ENCODE peak calls at places on chromosomes 5 and 9, in five cellular contexts. X, T, O, S and G are unnamed samples.

GRCh38 chr9:91681461-91682305 is 258.1 kb upstream of the NFIL3 start:
- DNase-seq in X (peak; percentile 85), T (peak; percentile 62), O (peak; percentile 58), S (peak; percentile 71), G (peak; percentile 95)

GRCh38 chr9:88197781-88198345 is 59.6 kb upstream of the SPATA31C2 start:
- DNase-seq in X (peak; percentile 69), T (no peak), O (peak; percentile 34), S (peak; percentile 99), G (no peak)

GRCh38 chr5:159734366-159734765 is 181.9 kb upstream of the ADRA1B start:
- DNase-seq in X (no peak), T (no peak), O (no peak), S (no peak), G (no peak)

GRCh38 chr5:1926471-1927341 is 44.0 kb upstream of the IRX4 start:
- DNase-seq in X (no peak), T (no peak), O (no peak), S (no peak), G (no peak)

GRCh38 chr5:141869514-141869913 is 8.7 kb downstream of the PCDH1 start:
- DNase-seq in X (no peak), T (peak; percentile 13), O (no peak), S (no peak), G (no peak)

GRCh38 chr9:115109486-115109885 is 8.5 kb downstream of the TNC start:
- DNase-seq in X (peak; percentile 60), T (no peak), O (peak; percentile 48), S (peak; percentile 82), G (no peak)

GRCh38 chr9:89635007-89635742 is 30.4 kb downstream of the GADD45G start:
- DNase-seq in X (peak; percentile 77), T (no peak), O (peak; percentile 11), S (peak; percentile 47), G (no peak)

GRCh38 chr9:36858805-36859375 is 175.2 kb downstream of the PAX5 start:
- DNase-seq in X (no peak), T (no peak), O (no peak), S (no peak), G (peak; percentile 67)

GRCh38 chr9:10268500-10269485 is 344.0 kb downstream of the PTPRD start:
- DNase-seq in X (peak; percentile 50), T (no peak), O (peak; percentile 77), S (no peak), G (no peak)

GRCh38 chr9:120413121-120414048 is 166.6 kb downstream of the CDK5RAP2 start:
- DNase-seq in X (no peak), T (no peak), O (no peak), S (no peak), G (no peak)

GRCh38 chr9:121776739-121777637 is 125.6 kb downstream of the DAB2IP start:
- DNase-seq in X (no peak), T (no peak), O (no peak), S (no peak), G (no peak)

GRCh38 chr5:66129184-66129583 is 14.9 kb upstream of the SREK1 start:
- DNase-seq in X (no peak), T (no peak), O (no peak), S (no peak), G (no peak)
- H3K4me3 ChIP-seq in X (no peak overlapping the region), T (no peak overlapping the region), O (no peak overlapping the region), S (no peak overlapping the region), G (no peak overlapping the region)

DNA sequence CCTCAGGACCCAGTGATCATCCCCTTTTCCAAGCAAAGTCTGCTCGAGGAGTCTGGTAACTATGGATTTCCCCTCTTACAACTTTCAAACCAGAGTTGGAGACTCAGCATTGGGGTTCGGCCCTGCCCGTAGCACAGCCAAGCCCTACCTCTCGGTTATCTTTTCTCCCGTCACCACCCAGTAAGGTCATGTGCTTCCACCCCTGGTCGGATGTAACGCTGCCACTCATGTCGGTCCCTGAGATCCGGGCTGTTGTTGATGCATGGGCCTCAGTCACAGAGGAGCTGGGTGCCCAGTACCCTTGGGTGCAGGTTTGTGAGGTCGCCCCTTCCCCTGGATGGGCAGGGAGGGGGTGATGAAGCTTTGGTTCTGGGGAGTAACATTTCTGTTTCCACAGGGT is 1.2 kb downstream of the GALT start:
- DNase-seq in X (no peak), T (no peak), O (no peak), S (no peak), G (no peak)
- H3K4me3 ChIP-seq in X (peak overlapping the region; percentile 61), T (peak overlapping the region; percentile 95), O (peak overlapping the region; percentile 67), S (peak overlapping the region; percentile 88), G (peak overlapping the region; percentile 81)

DNA sequence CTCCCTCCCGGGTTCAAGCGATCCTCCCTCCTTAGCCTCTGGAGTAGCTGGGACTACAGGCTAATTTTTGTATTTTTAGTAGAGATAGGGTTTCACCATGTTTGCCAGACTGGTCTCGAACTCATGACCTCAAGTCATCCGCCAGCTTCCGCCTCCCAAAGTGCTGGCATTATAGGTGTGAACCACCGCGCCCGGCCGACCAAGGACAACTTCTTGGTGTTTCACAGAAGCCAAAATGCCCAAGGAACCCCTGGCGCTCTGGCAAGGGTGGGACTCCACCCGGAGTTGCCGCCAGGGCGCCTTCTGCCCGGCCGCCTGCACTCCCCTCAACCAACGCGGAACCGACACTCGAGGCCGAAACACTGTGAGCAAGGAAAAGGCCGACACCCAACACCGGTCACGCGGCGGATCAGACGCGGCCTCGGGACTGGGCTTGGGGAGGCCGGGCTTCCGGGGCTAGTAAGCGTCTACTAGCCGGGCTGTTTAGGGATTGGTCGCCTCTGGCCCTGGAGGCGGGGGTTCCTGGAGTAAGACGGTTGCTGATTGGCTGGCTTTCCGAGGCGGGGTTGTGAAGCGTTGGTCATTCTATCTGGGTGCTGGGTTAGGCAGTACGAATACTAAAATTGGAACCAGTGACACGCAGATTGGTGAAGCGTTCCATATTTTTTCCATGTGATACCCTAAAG is 7.7 kb upstream of the CFAP157 start:
- DNase-seq in X (peak; percentile 99), T (peak; percentile 90), O (peak; percentile 97), S (peak; percentile 97), G (peak; percentile 97)
- H3K4me3 ChIP-seq in X (peak overlapping the region; percentile 6), T (peak overlapping the region; percentile 48), O (peak overlapping the region; percentile 36), S (peak overlapping the region; percentile 50), G (peak overlapping the region; percentile 27)

GRCh38 chr5:163458778-163459405 is 1.0 kb downstream of the NUDCD2 start:
- DNase-seq in X (no peak), T (no peak), O (no peak), S (no peak), G (no peak)
- H3K4me3 ChIP-seq in X (peak overlapping the region; percentile 51), T (peak overlapping the region; percentile 99), O (peak overlapping the region; percentile 77), S (peak overlapping the region; percentile 90), G (peak overlapping the region; percentile 68)